ENCODE peak calls at places on chromosomes 5 and 9, in six cellular contexts. E is A673, G is AG09309, P is psoas muscle, M is fibroblast of the aortic adventitia, J is H7. X is an unnamed sample.

GRCh38 chr5:7616897-7617296 is 221.0 kb downstream of the ADCY2 start:
- DNase-seq in E (no peak), G (no peak), P (no peak), M (no peak), J (no peak), X (no peak)

GRCh38 chr5:142602720-142603245 is 83.1 kb downstream of the FGF1 start:
- DNase-seq in E (no peak), G (no peak), P (no peak), M (no peak), J (no peak), X (no peak)

GRCh38 chr5:156824800-156825199 is 25.3 kb upstream of the PPP1R2B start:
- DNase-seq in E (peak), G (peak), P (no peak), M (peak), J (peak), X (peak)

GRCh38 chr9:4617752-4618151 is 44.3 kb upstream of the PLPP6 start:
- DNase-seq in E (no peak), G (no peak), P (no peak), M (no peak), J (no peak), X (no peak)

GRCh38 chr5:1106385-1107166 is 5.3 kb downstream of the SLC12A7 start:
- DNase-seq in E (no peak), G (no peak), P (no peak), M (no peak), J (no peak), X (no peak)

GRCh38 chr9:81673310-81673709 is 16.0 kb downstream of the TLE1 start:
- DNase-seq in E (no peak), G (no peak), P (no peak), M (no peak), J (peak), X (no peak)

GRCh38 chr5:93621340-93621872 is 38.4 kb downstream of the NR2F1 start:
- DNase-seq in E (peak), G (no peak), P (peak), M (no peak), J (no peak), X (peak)

GRCh38 chr5:59360130-59360555 is 533.4 kb downstream of the PDE4D start:
- DNase-seq in E (no peak), G (no peak), P (no peak), M (no peak), J (no peak), X (no peak)

GRCh38 chr5:178236685-178237084 is 4.1 kb upstream of the PHYKPL start:
- DNase-seq in E (no peak), G (no peak), P (peak), M (no peak), J (no peak), X (no peak)

GRCh38 chr9:112120471-112120925 is 54.6 kb downstream of the SUSD1 start:
- DNase-seq in E (peak), G (no peak), P (no peak), M (no peak), J (no peak), X (no peak)

GRCh38 chr9:119458068-119458467 is 88.8 kb upstream of the BRINP1 start:
- DNase-seq in E (no peak), G (no peak), P (no peak), M (no peak), J (no peak), X (no peak)

GRCh38 chr9:16262467-16263261 is 607.8 kb downstream of the BNC2 start:
- DNase-seq in E (no peak), G (no peak), P (no peak), M (no peak), J (no peak), X (no peak)

GRCh38 chr5:24110019-24110615 is 534.7 kb downstream of the CDH10 start:
- DNase-seq in E (peak), G (no peak), P (no peak), M (peak), J (peak), X (no peak)

GRCh38 chr5:76838481-76839261 is 11.1 kb upstream of the S100Z start:
- DNase-seq in E (peak), G (no peak), P (no peak), M (peak), J (no peak), X (no peak)

GRCh38 chr9:126170286-126170823 is 156.3 kb upstream of the MVB12B start:
- DNase-seq in E (no peak), G (no peak), P (no peak), M (no peak), J (no peak), X (no peak)

GRCh38 chr9:136292591-136293448 is 11.1 kb downstream of the CCDC187 start:
- DNase-seq in E (no peak), G (no peak), P (peak), M (no peak), J (no peak), X (no peak)

GRCh38 chr5:154273028-154273617 is 82.6 kb downstream of the GALNT10 start:
- DNase-seq in E (no peak), G (no peak), P (no peak), M (peak), J (no peak), X (no peak)

GRCh38 chr9:130539473-130540223 is 39.7 kb upstream of the FUBP3 start:
- DNase-seq in E (no peak), G (peak), P (no peak), M (peak), J (no peak), X (peak)

GRCh38 chr5:134111741-134112647 is 2.5 kb upstream of the TCF7 start:
- DNase-seq in E (no peak), G (no peak), P (no peak), M (peak), J (no peak), X (no peak)

GRCh38 chr5:180463216-180463900 is 30.8 kb upstream of the CNOT6 start:
- DNase-seq in E (no peak), G (no peak), P (no peak), M (no peak), J (peak), X (no peak)

GRCh38 chr5:174751154-174751990 is 27.0 kb downstream of the MSX2 start:
- DNase-seq in E (peak), G (no peak), P (peak), M (no peak), J (peak), X (no peak)

GRCh38 chr5:24167791-24168190 is 477.0 kb downstream of the CDH10 start:
- DNase-seq in E (peak), G (no peak), P (no peak), M (no peak), J (no peak), X (no peak)

GRCh38 chr5:174750720-174751119 is 26.3 kb downstream of the MSX2 start:
- DNase-seq in E (peak), G (peak), P (no peak), M (peak), J (no peak), X (no peak)

GRCh38 chr9:109115931-109116541 is 3.7 kb downstream of the TMEM245 start:
- DNase-seq in E (no peak), G (no peak), P (no peak), M (peak), J (no peak), X (no peak)

GRCh38 chr5:96601811-96602244 is 60.3 kb upstream of the CAST start:
- DNase-seq in E (peak), G (peak), P (no peak), M (peak), J (peak), X (no peak)

GRCh38 chr5:154401355-154401754 is 44.4 kb upstream of the SAP30L start:
- DNase-seq in E (no peak), G (no peak), P (no peak), M (no peak), J (no peak), X (no peak)

GRCh38 chr5:171750316-171750788 is 35.3 kb upstream of the SMIM23 start:
- DNase-seq in E (peak), G (no peak), P (peak), M (peak), J (peak), X (no peak)

GRCh38 chr9:104868687-104869404 is 59.1 kb downstream of the ABCA1 start:
- DNase-seq in E (peak), G (peak), P (peak), M (peak), J (peak), X (no peak)

GRCh38 chr5:127746756-127747155 is 43.6 kb downstream of the CCDC192 start:
- DNase-seq in E (peak), G (no peak), P (no peak), M (peak), J (no peak), X (no peak)

GRCh38 chr9:72577212-72577753 is 55.9 kb downstream of the TMC1 start:
- DNase-seq in E (peak), G (peak), P (no peak), M (peak), J (no peak), X (no peak)

GRCh38 chr5:52789378-52789777 is 1.7 kb downstream of the ITGA1 start:
- DNase-seq in E (no peak), G (no peak), P (no peak), M (no peak), J (no peak), X (no peak)
- H3K4me3 ChIP-seq in E (no peak), G (peak), P (peak), M (no peak), J (no peak), X (peak)

DNA sequence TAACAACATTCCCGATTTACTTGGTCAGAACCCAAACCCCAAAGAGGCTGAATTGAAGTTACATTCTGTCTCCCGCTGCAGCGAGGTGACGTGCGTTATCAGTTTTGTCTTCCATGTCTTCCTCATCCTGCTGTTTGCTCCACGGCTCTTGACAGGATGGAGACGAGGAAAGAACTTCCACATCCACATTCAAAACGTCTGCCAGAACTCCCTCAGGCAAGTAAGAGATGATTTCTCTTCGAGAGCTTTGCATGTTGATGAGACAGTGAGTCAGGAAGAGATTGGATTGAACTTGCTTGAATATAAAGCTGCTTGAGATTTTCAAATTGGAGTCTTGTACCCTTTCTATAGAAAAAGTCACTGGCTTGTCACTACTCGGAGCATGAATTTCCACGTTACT is 242.6 kb downstream of the AUH start:
- DNase-seq in E (peak), G (no peak), P (no peak), M (peak), J (peak), X (no peak)
- H3K4me3 ChIP-seq in E (no peak), G (no peak), P (no peak), M (no peak), J (no peak), X (no peak)

GRCh38 chr9:124505006-124505900 is 1.9 kb downstream of the NR5A1 start:
- DNase-seq in E (no peak), G (no peak), P (peak), M (no peak), J (peak), X (no peak)
- H3K4me3 ChIP-seq in E (no peak), G (no peak), P (no peak), M (no peak), J (peak), X (no peak)

GRCh38 chr9:6889868-6890267 is 132.1 kb downstream of the KDM4C start:
- DNase-seq in E (no peak), G (no peak), P (no peak), M (no peak), J (no peak), X (no peak)

GRCh38 chr9:6896562-6896961 is 138.8 kb downstream of the KDM4C start:
- DNase-seq in E (no peak), G (no peak), P (no peak), M (peak), J (no peak), X (no peak)

GRCh38 chr9:6895754-6896153 is 138.0 kb downstream of the KDM4C start:
- DNase-seq in E (no peak), G (no peak), P (no peak), M (no peak), J (no peak), X (no peak)

GRCh38 chr9:6894135-6894534 is 136.4 kb downstream of the KDM4C start:
- DNase-seq in E (no peak), G (no peak), P (no peak), M (no peak), J (no peak), X (no peak)

DNA sequence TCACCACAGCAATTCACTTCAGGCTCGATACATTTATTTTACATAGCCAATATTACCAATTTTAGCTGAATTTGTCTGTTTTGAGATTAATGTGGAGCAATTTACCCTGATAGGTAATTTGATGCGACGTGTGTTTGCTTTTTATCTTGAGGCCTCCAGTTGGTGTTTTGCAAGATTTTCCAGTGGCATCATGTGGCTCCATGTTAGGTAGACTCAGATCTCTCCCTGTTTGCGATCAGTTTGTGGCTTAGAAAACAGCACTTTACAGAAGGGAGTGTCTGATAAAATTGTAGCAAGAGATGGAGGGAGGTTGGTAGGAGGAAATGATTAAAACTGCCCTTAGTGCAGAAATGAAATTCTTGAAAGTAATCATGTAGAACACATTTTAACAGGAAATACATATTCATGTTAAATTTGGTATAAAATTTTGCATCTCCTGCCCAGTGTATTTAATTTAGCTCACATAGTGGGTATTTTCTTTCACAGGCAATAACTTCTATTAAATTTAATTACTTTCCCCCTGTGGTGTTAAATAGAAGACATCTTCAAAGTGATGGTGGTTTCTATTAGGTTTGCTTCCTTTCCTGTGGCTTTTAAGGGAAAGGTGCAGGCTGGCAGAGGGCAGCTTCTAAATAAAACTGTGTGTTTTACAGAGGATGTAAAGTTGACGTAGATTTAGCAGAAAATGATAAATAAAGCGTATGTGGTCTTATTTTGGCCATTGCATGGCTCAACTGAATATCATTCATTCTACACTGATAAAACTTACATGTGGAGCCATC is 135.8 kb downstream of the KDM4C start:
- DNase-seq in E (peak), G (no peak), P (no peak), M (no peak), J (no peak), X (no peak)
- H3K4me3 ChIP-seq in E (no peak), G (no peak), P (no peak), M (no peak), J (no peak), X (no peak)

GRCh38 chr5:163508753-163509152 is 3.3 kb downstream of the MAT2B start:
- DNase-seq in E (no peak), G (no peak), P (no peak), M (no peak), J (no peak), X (no peak)
- H3K4me3 ChIP-seq in E (peak), G (no peak), P (peak), M (peak), J (no peak), X (no peak)

X was measured in dorsolateral prefrontal cortex.